ENCODE peak calls at places on chromosomes 2 and 18, in four cellular contexts. W is SK-N-SH, I is cardiac muscle cell, N is heart left ventricle. C is an unnamed sample. For H3K4me1, the result is how much of the 10 kb centered on the place peaks cover.

GRCh38 chr2:207432471-207432870 is 97.3 kb upstream of the CREB1 start:
- DNase-seq in W (no peak), I (no peak), N (no peak), C (no peak)

GRCh38 chr18:59041819-59042476 is 97.7 kb upstream of the SEC11C start:
- DNase-seq in W (no peak), I (no peak), N (no peak), C (no peak)

GRCh38 chr2:206378835-206379234 is 64.5 kb upstream of the ADAM23 start:
- DNase-seq in W (no peak), I (peak), N (no peak), C (no peak)

GRCh38 chr2:8685697-8686358 is 4.0 kb downstream of the ID2 start:
- DNase-seq in W (peak), I (peak), N (peak), C (peak)

GRCh38 chr2:54952978-54953456 is 97.2 kb downstream of the RTN4 start:
- DNase-seq in W (no peak), I (no peak), N (no peak), C (no peak)

GRCh38 chr2:171432969-171433762 is 624 bp downstream of the METTL8 start:
- DNase-seq in W (peak), I (peak), N (no peak), C (no peak)

GRCh38 chr18:78602430-78602829 is 377.2 kb upstream of the SALL3 start:
- DNase-seq in W (no peak), I (no peak), N (no peak), C (no peak)

GRCh38 chr2:212451786-212452200 is 86.8 kb downstream of the ERBB4 start:
- DNase-seq in W (no peak), I (peak), N (no peak), C (no peak)

GRCh38 chr2:36701391-36701795 is 4.9 kb downstream of the VIT start:
- DNase-seq in W (no peak), I (peak), N (no peak), C (no peak)

DNA sequence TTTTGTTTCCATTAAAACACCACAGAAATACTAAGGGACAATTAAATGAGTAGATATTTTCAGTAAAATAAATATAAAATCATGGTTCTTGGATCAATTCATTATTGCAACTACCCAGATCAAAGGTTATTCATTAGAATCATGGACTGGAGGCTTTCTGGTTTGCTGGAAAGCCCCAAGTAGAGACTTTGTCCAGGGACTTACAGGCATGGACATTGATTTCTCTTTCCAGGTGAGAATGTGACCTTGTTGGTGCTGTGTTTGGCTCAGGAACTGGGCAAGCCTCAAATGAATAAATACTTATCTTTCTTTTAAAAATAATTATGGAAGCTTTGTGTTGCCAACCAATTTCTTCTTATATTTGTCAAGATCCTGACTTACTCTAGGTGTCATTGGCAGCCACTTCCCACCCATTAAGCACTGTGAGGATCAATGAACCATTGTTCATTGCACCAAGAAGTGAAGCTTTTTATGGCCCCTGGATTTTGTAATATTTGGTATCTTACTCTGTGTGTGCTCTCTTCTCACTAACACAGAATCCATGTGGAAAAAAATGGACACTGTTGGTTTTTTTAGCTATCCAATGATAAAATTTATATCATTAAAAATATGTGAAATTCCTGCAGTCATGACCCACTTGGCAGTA is 205.8 kb upstream of the NRXN1 start:
- DNase-seq in W (no peak), I (no peak), N (no peak), C (no peak)
- H3K4me1 ChIP-seq in W (under half), I (under half), N (under half), C (under half)

GRCh38 chr2:120438301-120439066 is 92.5 kb downstream of the INHBB start:
- DNase-seq in W (no peak), I (no peak), N (no peak), C (no peak)

GRCh38 chr2:120437604-120438000 is 91.7 kb downstream of the INHBB start:
- DNase-seq in W (no peak), I (no peak), N (no peak), C (no peak)

GRCh38 chr2:120436460-120436739 is 90.5 kb downstream of the INHBB start:
- DNase-seq in W (no peak), I (no peak), N (peak), C (no peak)

GRCh38 chr2:120435671-120436459 is 89.9 kb downstream of the INHBB start:
- DNase-seq in W (no peak), I (no peak), N (no peak), C (no peak)

DNA sequence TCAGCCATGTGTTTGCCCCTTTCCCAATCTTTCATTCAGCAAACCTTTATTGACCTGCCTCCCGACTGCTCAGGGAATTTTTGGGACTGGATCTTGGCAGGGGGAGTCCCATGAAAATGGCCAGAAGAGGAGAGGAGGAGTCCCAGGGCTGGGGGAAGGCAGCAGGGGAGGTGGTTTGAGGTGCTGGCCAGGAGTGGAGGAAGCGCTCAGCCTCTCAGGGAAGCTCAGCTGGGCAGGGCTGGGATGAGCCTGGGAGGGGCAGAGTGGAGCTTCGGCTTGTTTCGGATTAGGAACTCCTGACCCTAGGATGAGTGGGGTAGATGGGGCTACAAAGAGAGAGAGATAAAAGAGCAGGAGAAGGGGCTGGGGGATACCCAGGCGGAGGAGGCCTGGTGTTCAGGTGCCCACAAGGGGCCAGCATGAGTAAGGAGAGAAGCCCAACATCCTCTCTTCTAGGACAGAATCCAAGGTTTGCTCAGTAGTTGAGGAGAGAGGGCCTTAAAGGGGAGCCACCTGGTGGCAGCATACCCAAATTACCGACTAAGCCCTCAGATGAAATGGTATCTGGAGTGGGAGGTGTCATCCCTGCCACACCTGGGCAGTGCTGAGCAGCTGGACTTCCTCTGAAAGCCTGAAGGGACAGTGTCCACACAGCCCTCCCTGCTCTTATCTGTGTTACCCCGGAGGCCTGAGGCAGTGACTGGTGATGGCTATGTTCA is 91.1 kb downstream of the INHBB start:
- DNase-seq in W (peak), I (peak), N (no peak), C (no peak)
- TF ChIP-seq CTCF in W (peak), I (peak), N (peak), C (peak)

GRCh38 chr2:95013726-95014125 is 11.8 kb upstream of the MAL start:
- DNase-seq in W (no peak), I (no peak), N (no peak), C (no peak)
- H3K27ac ChIP-seq in W (no peak), I (no peak), N (no peak), C (no peak)

DNA sequence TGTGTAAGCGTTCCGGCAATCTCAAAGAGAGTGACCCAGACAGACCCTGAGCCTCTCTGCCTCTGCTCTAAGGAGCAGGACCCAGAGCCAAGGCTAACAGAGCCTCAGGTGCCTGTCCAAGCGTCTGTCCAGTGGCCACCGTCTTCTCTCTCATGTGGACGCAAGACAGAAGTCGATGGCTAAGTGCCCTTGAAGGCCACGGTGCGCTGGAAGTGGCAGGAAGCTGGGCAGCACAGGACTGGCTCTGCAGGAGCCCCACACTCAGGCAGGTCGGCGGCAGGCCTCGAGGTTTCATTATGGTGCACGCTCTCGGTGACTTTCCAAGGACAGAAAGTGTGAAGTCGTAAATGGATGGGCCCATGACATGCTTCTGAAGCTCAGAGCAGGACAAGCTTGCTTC is 49.1 kb downstream of the HDAC4 start:
- DNase-seq in W (no peak), I (no peak), N (no peak), C (no peak)
- H3K4me1 ChIP-seq in W (under half), I (under half), N (under half), C (under half)